ENCODE peak calls at places on chromosome 18, in five cellular contexts. W is kidney, I is right lobe of liver, N is psoas muscle, D is HCT116. T is an unnamed sample. For H3K4me1, the result is how much of the 10 kb centered on the place peaks cover.

GRCh38 chr18:79580481-79581171 is 99.0 kb upstream of the CTDP1 start:
- DNase-seq in I (peak), N (no peak), W (peak), D (no peak), T (peak)

GRCh38 chr18:55786651-55787272 is 198.8 kb upstream of the TCF4 start:
- DNase-seq in I (no peak), D (no peak), N (no peak), W (no peak), T (no peak)

GRCh38 chr18:23162473-23162872 is 27.2 kb downstream of the CABLES1 start:
- DNase-seq in I (no peak), D (no peak), W (peak), N (no peak), T (no peak)

GRCh38 chr18:59994357-59994756 is 94.6 kb downstream of the PMAIP1 start:
- DNase-seq in W (no peak), D (peak), I (no peak), N (no peak), T (no peak)

GRCh38 chr18:54606835-54607212 is 15.8 kb downstream of the DYNAP start:
- DNase-seq in I (no peak), W (no peak), D (no peak), N (no peak), T (peak)

GRCh38 chr18:56171854-56172253 is 466.5 kb downstream of the TXNL1 start:
- DNase-seq in N (no peak), D (no peak), W (no peak), I (no peak), T (no peak)

GRCh38 chr18:56443508-56443907 is 194.9 kb downstream of the TXNL1 start:
- DNase-seq in D (no peak), I (no peak), W (no peak), N (no peak), T (no peak)

GRCh38 chr18:80213173-80213572 is 34.1 kb downstream of the PARD6G start:
- DNase-seq in I (no peak), W (no peak), D (no peak), N (no peak), T (no peak)

GRCh38 chr18:905948-906415 is 1.3 kb downstream of the ADCYAP1 start:
- DNase-seq in W (no peak), D (no peak), I (no peak), N (no peak), T (no peak)

GRCh38 chr18:48136051-48136543 is 205.6 kb upstream of the SMAD2 start:
- DNase-seq in I (peak), D (no peak), N (peak), W (peak), T (peak)

GRCh38 chr18:49206717-49207116 is 253.7 kb downstream of the DYM start:
- DNase-seq in I (no peak), W (no peak), D (no peak), N (no peak), T (no peak)

GRCh38 chr18:79987566-79987965 is 797 bp downstream of the TXNL4A start:
- DNase-seq in I (no peak), N (no peak), D (no peak), W (no peak), T (no peak)

GRCh38 chr18:74505776-74506175 is 9.6 kb downstream of the CNDP2 start:
- DNase-seq in D (no peak), W (peak), I (no peak), N (no peak), T (no peak)

GRCh38 chr18:8876887-8877286 is 171.5 kb downstream of the MTCL1 start:
- DNase-seq in I (no peak), D (no peak), W (no peak), N (no peak), T (no peak)

GRCh38 chr18:51151568-51152511 is 45.6 kb downstream of the MEX3C start:
- DNase-seq in W (no peak), I (no peak), N (no peak), D (no peak), T (no peak)

GRCh38 chr18:10579079-10579867 is 53.4 kb downstream of the NAPG start:
- DNase-seq in N (no peak), W (no peak), I (no peak), D (no peak), T (no peak)

GRCh38 chr18:58998421-58999203 is 133.9 kb downstream of the ZNF532 start:
- DNase-seq in N (peak), I (no peak), W (peak), D (no peak), T (no peak)

GRCh38 chr18:31261792-31262582 is 56.0 kb upstream of the DSG1 start:
- DNase-seq in I (no peak), W (no peak), D (no peak), N (no peak), T (no peak)

GRCh38 chr18:48029296-48029986 is 99.0 kb upstream of the SMAD2 start:
- DNase-seq in W (peak), D (no peak), N (no peak), I (no peak), T (peak)

GRCh38 chr18:50836521-50836957 is 16.7 kb upstream of the MRO start:
- DNase-seq in I (no peak), W (no peak), D (no peak), N (no peak), T (no peak)

GRCh38 chr18:56716692-56717146 is 65.6 kb downstream of the WDR7 start:
- DNase-seq in N (no peak), D (no peak), I (no peak), W (no peak), T (no peak)

GRCh38 chr18:59084286-59084779 is 55.4 kb upstream of the SEC11C start:
- DNase-seq in I (peak), N (peak), D (peak), W (peak), T (peak)

GRCh38 chr18:28086530-28087172 is 90.3 kb downstream of the CDH2 start:
- DNase-seq in N (no peak), D (no peak), I (no peak), W (no peak), T (no peak)

GRCh38 chr18:35158728-35159443 is 81.9 kb upstream of the ZNF397 start:
- DNase-seq in D (no peak), W (no peak), N (no peak), I (no peak), T (no peak)

GRCh38 chr18:37391698-37392548 is 173.7 kb downstream of the CELF4 start:
- DNase-seq in N (no peak), W (no peak), I (no peak), D (no peak), T (no peak)

GRCh38 chr18:22538463-22538862 is 120.7 kb upstream of the CTAGE1 start:
- DNase-seq in N (peak), I (no peak), D (no peak), W (no peak), T (no peak)

GRCh38 chr18:44323125-44323524 is 357.6 kb upstream of the SETBP1 start:
- DNase-seq in I (no peak), W (no peak), N (no peak), D (no peak), T (no peak)

GRCh38 chr18:4547126-4547525 is 92.0 kb upstream of the DLGAP1 start:
- DNase-seq in D (no peak), N (no peak), W (no peak), I (no peak), T (no peak)

GRCh38 chr18:3054785-3055184 is 41.8 kb upstream of the LPIN2 start:
- DNase-seq in I (no peak), D (no peak), N (no peak), W (no peak), T (no peak)

GRCh38 chr18:52869942-52870907 is 530.2 kb downstream of the DCC start:
- DNase-seq in W (peak), N (no peak), I (no peak), D (no peak), T (no peak)

GRCh38 chr18:22166070-22166972 is 3.1 kb upstream of the GATA6 start:
- DNase-seq in W (peak), I (peak), D (no peak), N (peak), T (no peak)

GRCh38 chr18:55054591-55054990 is 95.3 kb upstream of the CCDC68 start:
- DNase-seq in N (no peak), I (no peak), W (no peak), D (no peak), T (no peak)

GRCh38 chr18:13610517-13610916 is 115.8 kb downstream of the FAM210A start:
- DNase-seq in I (no peak), W (no peak), N (no peak), D (no peak), T (no peak)

GRCh38 chr18:13612111-13612997 is 114.0 kb downstream of the FAM210A start:
- DNase-seq in N (no peak), I (no peak), D (no peak), W (no peak), T (no peak)

GRCh38 chr18:13611058-13611615 is 115.2 kb downstream of the FAM210A start:
- DNase-seq in N (peak), D (no peak), W (no peak), I (no peak), T (no peak)

GRCh38 chr18:13613099-13613498 is 113.3 kb downstream of the FAM210A start:
- DNase-seq in W (no peak), N (no peak), D (no peak), I (no peak), T (no peak)

DNA sequence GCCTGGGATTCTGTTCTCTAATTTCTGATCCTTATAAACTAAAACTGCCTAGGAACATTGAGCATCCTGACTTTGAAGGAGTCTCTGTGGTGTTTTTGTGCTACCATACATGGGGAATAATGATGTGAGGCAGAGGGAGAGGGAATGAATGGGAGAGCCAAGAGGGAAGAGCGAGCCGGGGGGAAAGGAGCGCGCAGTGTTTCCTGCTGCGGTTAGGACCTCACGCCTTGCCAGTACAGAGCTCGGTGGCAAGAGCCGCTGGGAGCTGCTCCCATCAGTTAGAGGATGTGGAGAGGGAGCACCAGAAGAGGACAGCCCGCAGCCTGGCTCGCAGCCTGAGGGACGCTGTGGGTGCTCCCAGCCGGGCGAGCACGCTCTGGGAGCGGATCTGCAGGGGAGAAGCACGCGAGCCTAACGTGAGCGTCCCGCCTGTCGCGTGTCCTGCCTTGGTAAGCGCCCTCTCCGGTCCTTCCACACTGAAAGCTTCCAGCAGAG is 114.7 kb downstream of the FAM210A start:
- DNase-seq in I (no peak), W (peak), D (no peak), N (peak), T (no peak)
- H3K4me3 ChIP-seq in I (no peak), W (peak), D (no peak), N (peak), T (peak)

GRCh38 chr18:32470713-32471633 is at the start of gene GAREM1:
- DNase-seq in I (peak), D (peak), W (peak), N (peak), T (peak)
- TF ChIP-seq CTCF in I (peak), D (peak), W (peak), N (peak), T (peak)

DNA sequence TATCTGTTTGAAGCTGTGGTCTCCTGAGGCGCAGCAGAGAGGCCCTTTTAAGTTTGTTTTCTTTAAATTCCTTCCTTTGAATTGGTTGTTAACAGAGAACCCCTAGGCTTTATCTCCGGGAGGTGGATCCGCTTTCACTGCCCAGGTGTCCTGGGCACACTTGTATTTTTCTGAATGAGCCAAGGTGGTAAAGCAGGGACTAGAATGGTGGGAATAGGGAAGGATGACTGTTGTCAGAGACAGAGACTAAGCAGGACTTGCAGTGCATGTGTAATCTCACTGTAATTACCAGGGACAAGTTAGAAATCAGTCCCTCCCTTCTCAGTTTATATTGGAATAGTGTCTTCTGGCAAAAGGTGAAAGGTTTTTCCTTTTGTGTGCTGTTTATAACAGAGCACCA is 72.8 kb downstream of the PHLPP1 start:
- DNase-seq in I (no peak), D (no peak), W (no peak), N (no peak), T (no peak)
- H3K4me1 ChIP-seq in I (under half), D (under half), W (under half), N (under half), T (under half)

GRCh38 chr18:33584845-33585775 is 7.1 kb downstream of the ASXL3 start:
- DNase-seq in N (no peak), D (no peak), W (no peak), I (no peak), T (no peak)
- H3K4me3 ChIP-seq in N (no peak), D (no peak), W (no peak), I (no peak), T (no peak)

GRCh38 chr18:57854726-57855125 is 51.6 kb upstream of the ATP8B1 start:
- DNase-seq in N (no peak), D (no peak), I (no peak), W (no peak), T (no peak)

GRCh38 chr18:57863706-57864105 is 60.6 kb upstream of the ATP8B1 start:
- DNase-seq in I (no peak), W (no peak), N (no peak), D (no peak), T (no peak)

GRCh38 chr18:57856707-57857280 is 53.7 kb upstream of the ATP8B1 start:
- DNase-seq in W (no peak), D (no peak), N (no peak), I (no peak), T (no peak)

GRCh38 chr18:57856128-57856527 is 53.0 kb upstream of the ATP8B1 start:
- DNase-seq in W (no peak), D (no peak), I (no peak), N (no peak), T (no peak)

GRCh38 chr18:57859314-57859713 is 56.2 kb upstream of the ATP8B1 start:
- DNase-seq in I (no peak), N (no peak), D (peak), W (no peak), T (no peak)
- TF ChIP-seq CTCF in I (peak), N (peak), D (peak), W (no peak), T (peak)

DNA sequence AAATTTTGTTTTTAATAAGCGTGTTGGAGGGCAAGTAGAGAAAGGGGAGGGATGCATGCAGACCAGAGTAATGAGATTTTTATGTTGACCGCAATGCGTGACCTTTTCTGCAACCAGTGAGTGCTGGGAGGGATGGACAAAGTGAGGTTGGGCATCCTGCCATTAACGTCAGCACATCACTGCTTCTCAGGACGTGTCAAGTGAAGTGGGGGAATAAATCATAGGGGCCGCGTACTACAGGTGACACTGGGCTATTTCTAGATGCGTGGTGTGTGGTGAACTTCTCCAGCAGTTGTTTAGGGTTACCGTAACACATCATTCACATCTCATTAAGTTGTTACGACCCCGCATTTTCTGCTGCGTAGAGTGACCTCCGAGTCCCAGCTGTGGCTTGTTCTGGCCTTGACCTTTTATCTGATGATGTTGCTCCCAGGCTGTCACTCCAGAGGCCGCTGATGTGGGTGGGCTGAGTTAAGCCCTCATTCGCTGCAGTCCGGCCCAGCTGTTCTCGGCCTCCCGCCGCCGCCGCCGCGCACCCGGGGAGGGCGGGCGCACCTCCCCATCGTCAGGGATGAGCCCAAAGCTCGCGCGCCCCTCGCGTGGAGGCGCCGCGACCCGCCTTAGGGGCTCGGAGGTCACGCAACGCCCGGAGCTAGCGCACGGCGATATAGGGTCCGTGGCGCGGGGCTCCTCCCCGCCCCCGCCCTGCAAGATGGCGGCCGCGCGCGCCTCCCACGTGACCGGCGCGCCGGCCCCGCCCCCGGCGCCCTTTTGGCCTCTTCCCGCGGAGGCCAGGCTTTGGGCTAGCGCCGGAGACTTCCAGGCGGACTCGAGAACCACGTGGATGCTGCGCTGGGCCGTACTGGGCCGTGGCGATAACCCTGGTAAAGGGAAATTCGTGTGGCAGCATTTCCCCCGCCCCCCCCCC is 3.5 kb downstream of the ZCCHC2 start:
- DNase-seq in D (peak), N (peak), W (peak), I (peak), T (peak)
- H3K4me1 ChIP-seq in D (under half), N (under half), W (under half), I (under half), T (under half)

DNA sequence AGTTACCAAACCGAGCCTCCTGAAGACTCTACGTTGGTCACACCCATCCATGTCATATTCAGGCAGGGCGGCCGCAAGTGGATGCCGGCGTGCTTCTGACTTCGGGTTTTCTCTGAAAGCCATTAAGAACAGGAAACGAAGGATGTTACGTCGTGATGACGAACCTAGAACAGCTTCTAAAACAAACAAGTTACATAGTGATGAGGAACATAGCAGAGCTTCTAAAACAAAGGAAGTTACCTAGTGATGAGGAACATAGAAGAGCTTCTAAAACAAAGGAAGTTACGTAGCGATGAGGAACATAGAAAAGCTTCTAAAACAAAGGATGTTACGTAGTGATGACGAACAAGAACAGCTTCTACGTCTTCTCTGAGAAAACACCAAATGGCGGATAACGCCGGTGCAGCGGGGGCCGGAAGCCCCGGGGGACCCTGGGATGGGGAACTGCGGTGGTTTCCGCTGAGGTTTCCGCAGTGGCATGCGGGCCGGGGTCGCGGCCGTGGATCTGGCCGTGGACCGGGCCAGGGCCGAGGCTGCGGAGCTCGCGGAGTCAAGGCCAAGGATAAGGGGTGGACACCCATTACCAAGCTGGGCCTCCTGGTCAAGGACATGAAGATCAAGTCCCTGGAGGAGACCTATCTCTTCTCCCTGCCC is 141.1 kb downstream of the SOCS6 start:
- DNase-seq in N (no peak), D (no peak), I (no peak), W (no peak), T (no peak)
- H3K4me3 ChIP-seq in N (no peak), D (no peak), I (no peak), W (no peak), T (no peak)

DNA sequence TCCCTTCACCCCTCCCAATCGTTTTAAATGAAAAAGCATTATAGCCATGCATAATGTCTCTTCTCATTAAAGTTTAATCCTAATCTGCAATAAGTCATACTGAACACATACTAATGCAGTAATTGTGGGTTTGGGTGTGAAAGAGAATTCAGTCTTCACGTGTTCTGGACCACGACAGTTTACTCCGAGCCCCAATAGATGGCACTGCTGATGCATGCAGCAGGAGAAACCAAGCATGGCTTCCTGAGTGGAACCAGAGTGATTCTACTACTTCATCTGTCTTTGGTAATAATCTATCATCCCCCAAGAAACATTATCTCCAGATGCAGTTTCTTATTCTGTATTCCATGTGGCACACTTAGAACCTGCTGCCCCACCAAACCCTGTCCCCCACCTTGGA is 47.0 kb upstream of the LAMA1 start:
- DNase-seq in I (no peak), D (no peak), N (no peak), W (no peak), T (no peak)
- TF ChIP-seq CTCF in I (no peak), D (no peak), N (peak), W (no peak), T (peak)